ENCODE peak calls at places on chromosomes 11 and 22, in six cellular contexts. M is stomach, P is mammary epithelial cell, U is cardiac muscle cell, C is right atrium auricular region, B is HepG2. D is an unnamed sample.

GRCh38 chr11:94473177-94473799 is 20.4 kb downstream of the MRE11 start:
- DNase-seq in M (no peak), P (no peak), U (peak; percentile 33), C (no peak), B (no peak), D (no peak)

GRCh38 chr11:66328307-66329144 is 7.7 kb downstream of the RIN1 start:
- DNase-seq in M (peak; percentile 80), P (peak; percentile 45), U (peak; percentile 81), C (peak; percentile 89), B (peak; percentile 71), D (peak; percentile 73)

GRCh38 chr11:33574366-33574765 is 126.3 kb downstream of the C11orf91 start:
- DNase-seq in M (no peak), P (no peak), U (no peak), C (no peak), B (no peak), D (no peak)

GRCh38 chr11:67071420-67072284 is 15.0 kb downstream of the RHOD start:
- DNase-seq in M (peak; percentile 88), P (no peak), U (peak; percentile 81), C (peak; percentile 87), B (peak; percentile 53), D (no peak)

GRCh38 chr22:48021946-48022345 is 1259.5 kb downstream of the TBC1D22A start:
- DNase-seq in M (no peak), P (no peak), U (no peak), C (no peak), B (no peak), D (no peak)

GRCh38 chr22:38191746-38192474 is 9.9 kb upstream of the MAFF start:
- DNase-seq in M (no peak), P (no peak), U (no peak), C (no peak), B (no peak), D (no peak)

GRCh38 chr11:111793863-111794262 is 27.7 kb upstream of the PPP2R1B start:
- DNase-seq in M (no peak), P (peak; percentile 65), U (peak; percentile 18), C (no peak), B (no peak), D (no peak)

GRCh38 chr11:45262900-45263299 is 23.2 kb downstream of the SYT13 start:
- DNase-seq in M (no peak), P (no peak), U (no peak), C (no peak), B (no peak), D (no peak)

GRCh38 chr22:32951807-32952153 is 106.4 kb downstream of the SYN3 start:
- DNase-seq in M (no peak), P (no peak), U (peak; percentile 11), C (no peak), B (no peak), D (no peak)

GRCh38 chr11:27451528-27451927 is 21.1 kb downstream of the LGR4 start:
- DNase-seq in M (no peak), P (no peak), U (no peak), C (no peak), B (no peak), D (no peak)

GRCh38 chr22:45129703-45130524 is 33.8 kb upstream of the NUP50 start:
- DNase-seq in M (no peak), P (no peak), U (no peak), C (no peak), B (no peak), D (no peak)

GRCh38 chr22:24968066-24968561 is 15.6 kb downstream of the KIAA1671 start:
- DNase-seq in M (no peak), P (peak; percentile 71), U (no peak), C (no peak), B (no peak), D (peak; percentile 82)

GRCh38 chr11:43358308-43358669 is 431 bp upstream of the TTC17 start:
- DNase-seq in M (no peak), P (no peak), U (peak; percentile 7), C (no peak), B (no peak), D (no peak)

GRCh38 chr11:113141010-113141409 is 173.4 kb upstream of the TTC12 start:
- DNase-seq in M (no peak), P (no peak), U (no peak), C (no peak), B (no peak), D (no peak)

GRCh38 chr11:129723146-129723963 is 92.3 kb upstream of the TMEM45B start:
- DNase-seq in M (no peak), P (no peak), U (no peak), C (no peak), B (no peak), D (no peak)

GRCh38 chr11:11691296-11692141 is 69.7 kb upstream of the GALNT18 start:
- DNase-seq in M (no peak), P (no peak), U (no peak), C (no peak), B (no peak), D (no peak)

GRCh38 chr22:19873138-19873959 is 18.7 kb upstream of the GNB1L start:
- DNase-seq in M (no peak), P (no peak), U (no peak), C (no peak), B (no peak), D (peak; percentile 41)

GRCh38 chr22:38203090-38203810 is 1.5 kb downstream of the MAFF start:
- DNase-seq in M (peak; percentile 85), P (peak; percentile 68), U (peak; percentile 35), C (no peak), B (peak; percentile 46), D (peak; percentile 76)

GRCh38 chr22:30943368-30943767 is 25.2 kb downstream of the MORC2 start:
- DNase-seq in M (no peak), P (no peak), U (no peak), C (no peak), B (no peak), D (no peak)

GRCh38 chr11:122007611-122008071 is 108.4 kb downstream of the BLID start:
- DNase-seq in M (no peak), P (no peak), U (peak; percentile 82), C (no peak), B (no peak), D (no peak)

GRCh38 chr22:20206709-20207215 is 55.9 kb upstream of the CCDC188 start:
- DNase-seq in M (peak; percentile 58), P (peak; percentile 29), U (peak; percentile 27), C (no peak), B (no peak), D (no peak)

GRCh38 chr22:36999463-36999862 is 19.8 kb downstream of the TST start:
- DNase-seq in M (no peak), P (no peak), U (peak; percentile 19), C (no peak), B (no peak), D (no peak)

GRCh38 chr11:46427364-46427763 is 35.8 kb upstream of the CHRM4 start:
- DNase-seq in M (no peak), P (no peak), U (no peak), C (no peak), B (no peak), D (no peak)

GRCh38 chr11:124839972-124840621 is 25.1 kb upstream of the ROBO3 start:
- DNase-seq in M (no peak), P (no peak), U (no peak), C (no peak), B (no peak), D (no peak)

GRCh38 chr11:128502736-128503135 is 84.6 kb downstream of the ETS1 start:
- DNase-seq in M (no peak), P (peak; percentile 89), U (peak; percentile 92), C (no peak), B (no peak), D (no peak)

GRCh38 chr11:46376258-46377050 is 5.0 kb upstream of the MDK start:
- DNase-seq in M (no peak), P (no peak), U (no peak), C (no peak), B (no peak), D (no peak)

GRCh38 chr11:65384301-65384889 is 1.9 kb upstream of the SLC25A45 start:
- DNase-seq in M (no peak), P (peak; percentile 19), U (peak; percentile 72), C (no peak), B (no peak), D (no peak)

DNA sequence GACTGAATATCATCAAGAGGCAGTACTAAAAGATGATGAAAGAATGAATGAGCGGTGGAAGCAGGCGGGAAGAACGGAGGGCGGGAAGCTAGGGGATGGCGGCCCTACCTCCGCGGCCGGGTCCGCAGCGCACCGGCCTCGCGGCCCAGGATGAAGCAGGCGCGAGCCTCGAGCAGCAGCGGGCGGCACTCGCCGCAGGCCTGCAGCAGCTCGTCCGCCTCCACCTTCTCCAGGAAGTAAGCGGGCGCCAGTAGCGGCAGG is 3.4 kb downstream of the KLHL35 start:
- DNase-seq in M (no peak), P (no peak), U (no peak), C (no peak), B (no peak), D (no peak)
- H3K4me3 ChIP-seq in M (peak overlapping the region; percentile 44), P (no peak overlapping the region), U (peak overlapping the region; percentile 32), C (no peak overlapping the region), B (no peak overlapping the region), D (peak overlapping the region; percentile 76)

GRCh38 chr22:40510965-40511364 is 125.6 kb downstream of the MRTFA start:
- DNase-seq in M (no peak), P (no peak), U (no peak), C (no peak), B (no peak), D (no peak)
- H3K4me1 ChIP-seq in M (peaks cover 85% of the 10 kb centered on the region), P (peaks cover 54% of the 10 kb centered on the region), U (peaks cover 30% of the 10 kb centered on the region), C (peaks cover 65% of the 10 kb centered on the region), B (peaks cover 24% of the 10 kb centered on the region), D (peaks cover 6% of the 10 kb centered on the region)

DNA sequence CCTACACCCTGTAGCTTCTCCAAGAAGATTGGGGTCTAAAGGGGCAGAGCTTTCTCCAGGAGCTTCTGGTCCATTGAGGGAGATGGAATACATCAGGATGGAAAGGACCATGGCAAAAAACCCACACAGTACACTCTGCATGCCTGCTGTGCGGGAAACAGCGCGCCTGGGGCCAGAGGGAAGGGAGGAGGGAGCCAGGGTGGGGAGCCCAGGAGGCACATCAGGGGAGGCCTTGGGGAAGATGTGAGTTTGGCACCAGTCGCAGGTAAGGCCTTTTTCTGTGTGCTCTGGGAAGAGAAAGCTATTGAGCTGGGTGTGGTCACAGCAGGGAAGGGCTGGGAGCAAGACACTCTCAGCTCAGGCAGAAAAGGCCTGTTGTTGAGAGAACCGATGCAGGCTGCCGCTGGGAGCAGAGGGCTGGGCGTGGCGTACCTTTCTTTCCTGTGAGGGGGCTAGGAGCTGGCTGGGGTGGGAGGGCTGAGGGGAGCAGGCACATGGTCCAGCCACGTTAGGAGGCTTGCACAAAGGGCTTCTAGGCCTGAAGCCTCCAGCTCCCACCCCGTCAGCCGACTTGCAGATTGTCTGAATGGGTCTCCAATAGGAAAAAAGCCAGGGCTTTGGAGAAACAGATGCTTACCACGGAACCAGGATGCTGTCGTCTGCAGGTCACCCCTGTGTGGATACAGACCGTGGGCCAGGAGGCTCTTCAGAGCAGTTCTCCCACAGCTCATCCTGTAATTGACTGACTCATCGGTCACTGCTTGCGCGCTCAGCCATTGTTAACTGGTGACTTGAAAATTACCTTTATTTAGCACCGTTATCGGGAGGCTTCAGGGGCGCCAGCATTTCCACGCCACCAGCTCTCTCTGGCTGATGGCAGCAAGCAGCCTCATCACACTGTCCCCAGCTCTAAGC is 237.3 kb downstream of the ST3GAL4 start:
- DNase-seq in M (no peak), P (peak; percentile 33), U (no peak), C (no peak), B (no peak), D (no peak)
- TF ChIP-seq CTCF in M (no peak), P (no peak), U (no peak), C (no peak), B (no peak), D (no peak)

DNA sequence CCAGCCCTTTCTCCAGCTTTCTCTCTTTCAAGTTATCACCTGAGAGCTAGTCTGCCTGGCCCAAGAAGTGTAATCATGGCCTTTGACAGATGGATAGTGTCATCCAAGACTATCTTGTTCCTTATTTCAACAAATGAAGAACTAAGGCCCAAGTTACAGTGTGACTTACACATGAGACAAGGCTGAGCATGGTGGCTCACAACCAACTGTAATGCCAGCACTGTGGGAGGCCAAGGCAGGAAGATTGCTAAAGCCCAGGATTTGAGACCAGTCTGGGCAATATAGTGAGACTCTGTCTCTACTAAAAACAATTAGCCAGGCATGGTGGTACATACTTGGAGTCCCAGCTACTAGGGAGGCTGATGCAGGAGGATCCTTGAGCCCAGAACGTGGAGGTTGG is 3.7 kb upstream of the RANGAP1 start:
- DNase-seq in M (no peak), P (no peak), U (no peak), C (no peak), B (no peak), D (no peak)
- H3K4me3 ChIP-seq in M (no peak overlapping the region), P (no peak overlapping the region), U (no peak overlapping the region), C (no peak overlapping the region), B (no peak overlapping the region), D (no peak overlapping the region)

D was measured in breast epithelium.